ENCODE peak calls at places on chromosomes 6 and 20, in nine cellular contexts. W is pancreas; X is lower lobe of right lung; F is HCT116; Y is Karpas-422; P is naive thymus-derived CD4-positive, alpha-beta T cell; Z is body of pancreas; H is SK-N-SH; Q is colonic mucosa. N is an unnamed sample.

GRCh38 chr6:73854998-73855718 is 159.2 kb downstream of the CD109 start:
- DNase-seq in W (no peak), Z (no peak), X (no peak), Y (peak; percentile 84), F (peak; percentile 41), Q (peak; percentile 23), H (peak; percentile 46), P (peak; percentile 43), N (no peak)

GRCh38 chr20:54293526-54293925 is 85.6 kb downstream of the PFDN4 start:
- DNase-seq in P (no peak), H (no peak), Y (no peak), X (no peak), W (peak; percentile 29), Q (no peak), F (no peak), Z (peak; percentile 41), N (no peak)

GRCh38 chr6:159934181-159934580 is 34.7 kb upstream of the IGF2R start:
- DNase-seq in F (no peak), Q (no peak), P (no peak), X (no peak), W (no peak), Z (no peak), Y (no peak), H (no peak), N (no peak)

GRCh38 chr6:20279608-20280287 is 67.5 kb upstream of the MBOAT1 start:
- DNase-seq in X (no peak), F (no peak), Z (no peak), Y (no peak), P (no peak), Q (no peak), H (no peak), W (no peak), N (no peak)

GRCh38 chr6:156912431-156912830 is 135.3 kb downstream of the ARID1B start:
- DNase-seq in Y (peak; percentile 64), F (no peak), X (no peak), Z (no peak), W (no peak), Q (no peak), P (peak; percentile 30), H (peak; percentile 44), N (no peak)

GRCh38 chr6:72580281-72580940 is 41.5 kb upstream of the KCNQ5 start:
- DNase-seq in Q (no peak), Z (peak; percentile 68), P (peak; percentile 8), X (no peak), F (peak; percentile 31), Y (peak; percentile 84), W (peak; percentile 50), H (peak; percentile 11), N (peak; percentile 26)

GRCh38 chr6:20559924-20560551 is 25.8 kb downstream of the CDKAL1 start:
- DNase-seq in H (peak; percentile 35), P (no peak), Z (no peak), Q (no peak), Y (no peak), X (no peak), F (no peak), W (no peak), N (no peak)

GRCh38 chr6:11929451-11929850 is 82.7 kb upstream of the HIVEP1 start:
- DNase-seq in Y (no peak), W (no peak), X (no peak), Z (no peak), P (no peak), Q (no peak), H (no peak), F (no peak), N (no peak)

GRCh38 chr20:57392512-57393271 is 1.5 kb downstream of the RBM38 start:
- DNase-seq in Z (no peak), Y (peak; percentile 81), P (peak; percentile 89), X (peak; percentile 69), Q (peak; percentile 63), F (no peak), W (no peak), H (no peak), N (peak; percentile 20)

GRCh38 chr20:23103284-23104018 is 17.3 kb upstream of the CD93 start:
- DNase-seq in F (no peak), H (no peak), Z (no peak), Y (no peak), P (no peak), W (no peak), Q (no peak), X (no peak), N (no peak)

GRCh38 chr6:106973841-106974336 is 640 bp downstream of the CD24 start:
- DNase-seq in H (no peak), Q (peak; percentile 44), F (no peak), P (no peak), W (peak; percentile 36), Z (peak; percentile 45), X (peak; percentile 46), Y (peak; percentile 76), N (peak; percentile 42)

GRCh38 chr6:8387942-8388437 is 47.4 kb downstream of the SLC35B3 start:
- DNase-seq in Q (no peak), Z (no peak), Y (no peak), P (no peak), W (no peak), H (no peak), F (no peak), X (no peak), N (no peak)

GRCh38 chr6:157430834-157431233 is 49.8 kb downstream of the ZDHHC14 start:
- DNase-seq in Y (no peak), F (no peak), P (no peak), Z (no peak), W (no peak), Q (no peak), X (no peak), H (no peak), N (no peak)

DNA sequence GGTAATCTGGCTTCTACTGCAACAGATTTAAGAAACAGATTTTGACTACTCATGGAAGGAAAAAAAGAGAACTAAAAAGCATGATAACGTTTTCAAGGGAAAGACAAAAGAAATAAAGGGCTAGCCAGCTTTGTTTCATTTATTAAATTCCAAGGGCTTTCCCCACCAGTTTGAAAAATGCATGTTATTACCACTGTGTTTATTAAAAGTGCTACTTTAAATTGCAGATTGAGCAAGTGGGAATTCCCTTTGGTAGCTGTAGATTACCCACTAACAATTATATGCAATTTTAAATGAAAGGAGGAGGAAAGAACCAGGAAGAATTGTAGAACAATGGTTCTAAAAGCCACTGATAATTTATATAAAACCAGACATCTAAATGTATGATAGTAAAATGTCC is 40.6 kb upstream of the NHSL1 start:
- DNase-seq in H (no peak), P (no peak), X (no peak), W (no peak), Q (no peak), Z (no peak), F (no peak), Y (no peak), N (no peak)
- H3K4me1 ChIP-seq in H (no peaks in the 10 kb centered on the region), P (no peaks in the 10 kb centered on the region), X (peaks cover 46% of the 10 kb centered on the region), W (peaks cover 17% of the 10 kb centered on the region), Q (peaks cover 5% of the 10 kb centered on the region), Z (peaks cover 31% of the 10 kb centered on the region), F (no peaks in the 10 kb centered on the region), Y (no peaks in the 10 kb centered on the region), N (peaks cover 7% of the 10 kb centered on the region)

GRCh38 chr20:46060975-46061374 is 28.8 kb downstream of the NCOA5 start:
- DNase-seq in Q (no peak), Z (no peak), P (no peak), X (no peak), H (no peak), F (no peak), Y (no peak), W (no peak), N (no peak)

GRCh38 chr20:46062151-46062550 is 27.6 kb downstream of the NCOA5 start:
- DNase-seq in F (no peak), Q (no peak), X (no peak), P (no peak), W (no peak), Y (no peak), Z (no peak), H (no peak), N (no peak)

GRCh38 chr20:46058656-46059281 is 29.8 kb downstream of the SLC12A5 start:
- DNase-seq in W (no peak), F (no peak), H (no peak), P (no peak), Z (peak; percentile 14), X (peak; percentile 51), Q (no peak), Y (no peak), N (peak; percentile 6)

GRCh38 chr20:46062621-46063020 is 27.1 kb downstream of the NCOA5 start:
- DNase-seq in P (no peak), H (no peak), Y (no peak), Z (no peak), X (no peak), W (no peak), F (no peak), Q (no peak), N (no peak)

GRCh38 chr20:46060301-46060881 is 29.4 kb downstream of the NCOA5 start:
- DNase-seq in W (no peak), Q (no peak), Y (peak; percentile 51), P (no peak), Z (no peak), F (no peak), X (no peak), H (no peak), N (no peak)
- H3K27ac ChIP-seq in W (peak overlapping the region; percentile 4), Q (no peak overlapping the region), Y (no peak overlapping the region), P (no peak overlapping the region), Z (no peak overlapping the region), F (no peak overlapping the region), X (peak overlapping the region; percentile 44), H (peak overlapping the region; percentile 43), N (no peak overlapping the region)

GRCh38 chr20:44993343-44993742 is 27.0 kb downstream of the STK4 start:
- DNase-seq in Q (no peak), P (no peak), F (no peak), X (no peak), Z (no peak), W (no peak), H (no peak), Y (no peak), N (no peak)

GRCh38 chr20:44990425-44990824 is 24.1 kb downstream of the STK4 start:
- DNase-seq in Q (no peak), F (no peak), Z (no peak), Y (no peak), W (no peak), P (no peak), H (no peak), X (no peak), N (no peak)

GRCh38 chr20:44988772-44989171 is 22.5 kb downstream of the STK4 start:
- DNase-seq in Z (no peak), P (no peak), F (no peak), W (no peak), H (no peak), Q (no peak), Y (no peak), X (no peak), N (no peak)

GRCh38 chr20:44990957-44991356 is 24.6 kb downstream of the STK4 start:
- DNase-seq in Q (no peak), H (no peak), P (no peak), F (no peak), Z (no peak), X (no peak), W (no peak), Y (no peak), N (no peak)
- H3K4me1 ChIP-seq in Q (no peaks in the 10 kb centered on the region), H (peaks cover 3% of the 10 kb centered on the region), P (peaks cover 67% of the 10 kb centered on the region), F (no peaks in the 10 kb centered on the region), Z (peaks cover 6% of the 10 kb centered on the region), X (peaks cover 40% of the 10 kb centered on the region), W (peaks cover 7% of the 10 kb centered on the region), Y (peaks cover 57% of the 10 kb centered on the region), N (peaks cover 23% of the 10 kb centered on the region)

DNA sequence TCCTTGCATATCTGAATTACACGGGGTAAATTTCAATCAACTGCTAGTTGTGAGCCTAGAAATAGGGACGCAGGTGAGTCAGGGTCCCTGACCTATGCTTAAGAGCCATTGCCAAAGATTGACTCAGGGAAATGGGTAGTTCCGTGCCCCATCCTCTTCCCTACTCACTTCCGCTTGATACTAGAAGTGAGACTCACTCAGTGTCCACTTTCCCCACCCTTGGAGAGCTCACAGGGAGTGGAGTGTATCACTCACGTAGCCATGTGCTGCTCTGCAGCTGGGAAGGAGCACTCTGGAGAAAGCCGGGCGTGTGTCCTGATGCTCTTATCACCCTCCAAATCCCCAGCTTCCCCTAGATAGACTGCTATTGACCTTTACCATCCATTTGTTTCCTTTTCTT is 543 bp upstream of the MUC22 start:
- DNase-seq in Y (no peak), X (no peak), P (no peak), Q (no peak), H (no peak), Z (no peak), W (no peak), F (no peak), N (no peak)
- H3K27ac ChIP-seq in Y (no peak overlapping the region), X (no peak overlapping the region), P (no peak overlapping the region), Q (no peak overlapping the region), H (no peak overlapping the region), Z (no peak overlapping the region), W (no peak overlapping the region), F (no peak overlapping the region), N (no peak overlapping the region)

N was measured in thyroid gland.